ENCODE peak calls at places on chromosomes 4 and X, in four cellular contexts. Z, O, G and P are unnamed samples.

GRCh38 chr4:153383131-153383530 is 38.6 kb downstream of the MND1 start:
- DNase-seq in Z (no peak), G (no peak), O (no peak), P (no peak)

GRCh38 chr4:174503079-174503724 is 19.1 kb downstream of the HPGD start:
- DNase-seq in Z (no peak), O (no peak), G (no peak), P (no peak)

GRCh38 chr4:55008166-55009056 is 117.0 kb downstream of the KDR start:
- DNase-seq in O (no peak), Z (no peak), G (peak; percentile 31), P (no peak)

GRCh38 chr4:167219090-167219489 is 15.2 kb downstream of the SPOCK3 start:
- DNase-seq in Z (no peak), G (no peak), O (no peak), P (no peak)

GRCh38 chr4:143407475-143407874 is 70.8 kb downstream of the GAB1 start:
- DNase-seq in O (peak; percentile 41), G (no peak), Z (no peak), P (no peak)

GRCh38 chrX:110992611-110993010 is 103.4 kb upstream of the PAK3 start:
- DNase-seq in Z (no peak), G (peak; percentile 24), O (peak; percentile 9), P (peak; percentile 51)

GRCh38 chrX:46917634-46918033 is 5.4 kb downstream of the JADE3 start:
- DNase-seq in O (no peak), Z (no peak), G (no peak), P (no peak)

GRCh38 chrX:82692991-82693390 is 815.1 kb upstream of the POU3F4 start:
- DNase-seq in G (no peak), Z (no peak), O (no peak), P (no peak)

GRCh38 chr4:27289704-27290103 is 429.1 kb downstream of the STIM2 start:
- DNase-seq in Z (no peak), O (no peak), G (no peak), P (no peak)

GRCh38 chr4:27288496-27288895 is 427.9 kb downstream of the STIM2 start:
- DNase-seq in O (no peak), G (no peak), Z (no peak), P (no peak)

DNA sequence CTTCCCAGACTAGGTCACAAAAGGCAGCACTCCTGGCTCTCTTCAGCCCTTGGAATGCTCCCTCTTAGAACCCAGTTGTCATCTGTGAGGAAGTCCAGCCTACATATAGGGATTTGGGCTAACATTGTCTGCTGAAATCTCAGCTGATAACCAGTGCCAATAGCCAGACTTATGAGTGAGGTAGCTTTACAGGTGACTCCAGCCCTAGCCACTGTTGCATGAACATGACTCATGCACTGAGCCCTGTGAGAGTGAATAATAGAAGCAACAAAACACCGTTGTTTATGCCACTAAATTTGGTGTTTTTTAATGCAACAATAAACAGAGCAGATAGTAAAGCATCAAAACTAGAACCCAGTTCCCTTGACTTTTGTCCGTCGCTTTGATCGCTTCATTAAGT is 433.2 kb downstream of the STIM2 start:
- DNase-seq in O (no peak), G (no peak), Z (no peak), P (no peak)
- H3K9me2 ChIP-seq in O (no peaks in the 10 kb centered on the region), G (no peaks in the 10 kb centered on the region), Z (no peaks in the 10 kb centered on the region), P (no peaks in the 10 kb centered on the region)

GRCh38 chr4:110477836-110478235 is 1.9 kb downstream of the ENPEP start:
- DNase-seq in Z (no peak), G (no peak), O (no peak), P (no peak)

GRCh38 chr4:110484029-110484428 is 8.1 kb downstream of the ENPEP start:
- DNase-seq in G (no peak), O (peak; percentile 13), Z (no peak), P (no peak)

GRCh38 chr4:110483516-110483915 is 7.6 kb downstream of the ENPEP start:
- DNase-seq in G (no peak), Z (no peak), O (no peak), P (no peak)

GRCh38 chr4:110480741-110481271 is 4.9 kb downstream of the ENPEP start:
- DNase-seq in O (no peak), Z (no peak), G (no peak), P (no peak)

DNA sequence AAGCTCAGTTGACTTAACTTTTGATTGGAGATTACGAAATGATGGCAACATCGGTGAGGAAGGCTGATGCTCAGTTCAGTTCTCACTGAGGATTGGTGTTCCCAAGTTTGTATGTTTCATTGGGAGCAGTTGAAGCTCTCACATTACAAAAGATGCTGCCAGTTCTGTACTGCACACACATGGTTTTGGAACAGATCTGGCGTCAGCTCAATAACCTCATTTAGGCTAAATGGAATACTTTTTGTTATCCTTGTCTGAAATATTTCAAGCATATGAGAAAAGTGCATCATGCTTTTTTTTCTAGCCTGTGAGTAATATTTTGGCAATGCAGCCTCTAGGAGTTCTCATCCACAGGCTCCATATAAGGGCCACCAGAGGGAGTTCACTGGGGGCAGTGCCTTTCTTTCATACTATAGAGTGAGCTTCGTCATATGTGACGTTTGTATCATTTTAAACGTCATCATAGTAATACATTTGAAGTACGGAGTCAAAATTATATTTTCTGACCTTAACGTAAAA is 4.1 kb downstream of the ENPEP start:
- DNase-seq in O (no peak), Z (no peak), G (no peak), P (peak; percentile 19)
- TF ChIP-seq CTCF in O (peak; percentile 34), Z (no peak), G (peak; percentile 53), P (peak; percentile 17)

GRCh38 chr4:14883166-14883565 is 119.1 kb upstream of the CPEB2 start:
- DNase-seq in O (no peak), Z (no peak), G (no peak), P (no peak)

GRCh38 chr4:14880805-14881204 is 121.5 kb upstream of the CPEB2 start:
- DNase-seq in Z (no peak), G (no peak), O (no peak), P (no peak)

GRCh38 chr4:14878681-14879080 is 123.6 kb upstream of the CPEB2 start:
- DNase-seq in G (no peak), Z (no peak), O (no peak), P (no peak)

GRCh38 chr4:14877246-14878220 is 124.7 kb upstream of the CPEB2 start:
- DNase-seq in O (peak; percentile 20), G (peak; percentile 34), Z (no peak), P (no peak)

DNA sequence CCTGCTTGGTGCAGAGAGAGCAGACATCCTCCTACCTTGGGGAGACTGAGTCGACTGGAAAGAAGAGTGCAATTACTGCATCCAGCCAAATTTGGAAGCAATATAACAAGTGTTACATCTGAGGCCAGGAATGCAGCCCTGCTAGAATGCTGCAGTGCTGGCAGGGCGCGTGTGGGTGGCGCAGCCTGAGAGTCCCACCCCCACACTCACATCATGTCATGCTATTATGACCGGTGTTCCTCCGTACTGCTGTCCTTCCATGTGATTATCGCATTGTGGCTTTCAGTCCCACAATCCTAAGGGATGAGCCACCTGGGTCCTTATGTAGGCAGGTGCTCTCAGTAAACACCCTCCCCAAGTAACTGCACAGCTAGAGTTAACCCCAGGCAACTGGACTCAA is 122.6 kb upstream of the CPEB2 start:
- DNase-seq in G (no peak), Z (peak; percentile 81), O (no peak), P (no peak)
- H3K9me2 ChIP-seq in G (no peaks in the 10 kb centered on the region), Z (no peaks in the 10 kb centered on the region), O (no peaks in the 10 kb centered on the region), P (no peaks in the 10 kb centered on the region)

DNA sequence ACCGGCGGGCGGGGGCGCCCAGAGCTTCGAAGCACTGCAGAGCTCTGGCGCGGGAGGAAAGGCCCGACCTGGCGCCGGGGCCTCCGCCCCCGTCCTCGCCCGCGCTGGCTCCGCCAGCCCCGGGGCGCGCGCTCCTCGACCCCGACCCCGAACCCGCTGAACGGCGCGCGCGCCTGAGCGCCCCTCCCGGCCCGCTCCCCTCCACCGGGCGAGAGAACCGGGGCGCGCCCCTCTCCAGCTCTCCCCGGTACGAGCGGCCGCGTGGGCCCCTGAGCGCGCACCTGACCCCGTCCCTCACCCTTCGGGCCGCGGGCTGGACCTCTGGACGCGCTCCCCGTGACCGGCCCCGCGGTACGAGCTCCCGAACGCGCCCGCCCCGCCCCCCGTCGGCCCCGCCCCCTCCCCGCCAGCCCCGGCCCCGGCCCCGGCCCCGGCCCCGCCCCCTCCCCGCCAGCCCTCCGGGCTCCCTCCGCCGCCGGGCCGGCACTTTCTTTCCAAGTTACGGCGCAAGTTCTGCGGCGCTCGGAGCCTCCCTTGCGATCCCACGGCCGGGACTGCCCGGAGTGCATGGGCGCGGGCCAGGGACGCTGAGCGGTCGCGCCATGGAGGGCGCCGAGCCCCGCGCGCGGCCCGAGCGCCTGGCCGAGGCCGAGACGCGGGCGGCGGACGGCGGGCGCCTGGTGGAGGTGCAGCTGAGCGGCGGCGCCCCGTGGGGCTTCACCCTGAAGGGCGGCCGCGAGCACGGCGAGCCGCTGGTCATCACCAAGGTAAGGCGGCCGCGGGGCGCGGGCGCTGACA is at the start of gene SHROOM2:
- DNase-seq in O (no peak), Z (no peak), G (peak; percentile 72), P (peak; percentile 41)
- TF ChIP-seq CTCF in O (no peak), Z (no peak), G (no peak), P (no peak)

GRCh38 chrX:101359966-101360365 is 11.4 kb upstream of the TIMM8A start:
- DNase-seq in G (no peak), O (no peak), Z (no peak), P (no peak)
- H3K9me2 ChIP-seq in G (no peaks in the 10 kb centered on the region), O (no peaks in the 10 kb centered on the region), Z (no peaks in the 10 kb centered on the region), P (no peaks in the 10 kb centered on the region)

GRCh38 chr4:5051210-5051691 is at the start of gene STK32B:
- DNase-seq in G (peak; percentile 70), Z (no peak), O (no peak), P (peak; percentile 76)
- TF ChIP-seq CTCF in G (no peak), Z (no peak), O (no peak), P (no peak)